ENCODE peak calls at places on chromosomes 12 and 14, in four cellular contexts. One of them, this sample, is unnamed.

GRCh38 chr14:66568220-66568619 is 60.3 kb downstream of the GPHN start:
- DNase-seq in fibroblast of lung: no peak
- DNase-seq in uterus: no peak
- DNase-seq in neuronal stem cell: no peak
- DNase-seq in this sample: no peak

GRCh38 chr12:6424848-6425247 is 19.9 kb upstream of the CD27 start:
- DNase-seq in uterus: no peak
- DNase-seq in neuronal stem cell: no peak
- DNase-seq in fibroblast of lung: no peak
- DNase-seq in this sample: no peak

GRCh38 chr12:1630081-1630826 is 1.2 kb downstream of the WNT5B start:
- DNase-seq in fibroblast of lung: no peak
- DNase-seq in neuronal stem cell: no peak
- DNase-seq in uterus: no peak
- DNase-seq in this sample: peak; percentile 75

GRCh38 chr14:22314183-22314820 is 274.7 kb downstream of the DAD1 start:
- DNase-seq in fibroblast of lung: peak; percentile 46
- DNase-seq in uterus: peak; percentile 15
- DNase-seq in neuronal stem cell: peak; percentile 62
- DNase-seq in this sample: no peak

GRCh38 chr12:11508699-11509098 is 113.3 kb upstream of the PRB2 start:
- DNase-seq in fibroblast of lung: peak; percentile 77
- DNase-seq in neuronal stem cell: no peak
- DNase-seq in uterus: no peak
- DNase-seq in this sample: no peak

GRCh38 chr14:60656755-60657608 is 7.7 kb upstream of the SIX1 start:
- DNase-seq in fibroblast of lung: peak; percentile 68
- DNase-seq in neuronal stem cell: peak; percentile 68
- DNase-seq in uterus: no peak
- DNase-seq in this sample: peak; percentile 86

GRCh38 chr14:71208702-71209357 is 301.6 kb downstream of the PCNX1 start:
- DNase-seq in fibroblast of lung: no peak
- DNase-seq in neuronal stem cell: no peak
- DNase-seq in uterus: no peak
- DNase-seq in this sample: no peak

GRCh38 chr12:4562034-4562657 is at the start of gene DYRK4:
- DNase-seq in neuronal stem cell: peak; percentile 89
- DNase-seq in uterus: peak; percentile 66
- DNase-seq in fibroblast of lung: peak; percentile 73
- DNase-seq in this sample: peak; percentile 90

GRCh38 chr12:71046215-71046614 is 111.6 kb downstream of the TSPAN8 start:
- DNase-seq in neuronal stem cell: no peak
- DNase-seq in uterus: no peak
- DNase-seq in fibroblast of lung: peak; percentile 62
- DNase-seq in this sample: no peak

GRCh38 chr14:23185046-23185445 is 1.6 kb upstream of the SLC7A8 start:
- DNase-seq in neuronal stem cell: no peak
- DNase-seq in uterus: no peak
- DNase-seq in fibroblast of lung: no peak
- DNase-seq in this sample: no peak

GRCh38 chr12:59660921-59661597 is 65.2 kb downstream of the SLC16A7 start:
- DNase-seq in neuronal stem cell: no peak
- DNase-seq in uterus: no peak
- DNase-seq in fibroblast of lung: peak; percentile 56
- DNase-seq in this sample: no peak

GRCh38 chr12:613996-614726 is 49.1 kb downstream of the NINJ2 start:
- DNase-seq in uterus: no peak
- DNase-seq in neuronal stem cell: no peak
- DNase-seq in fibroblast of lung: peak; percentile 17
- DNase-seq in this sample: no peak

GRCh38 chr12:6494351-6494743 is 445 bp downstream of the NCAPD2 start:
- DNase-seq in neuronal stem cell: no peak
- DNase-seq in fibroblast of lung: no peak
- DNase-seq in uterus: no peak
- DNase-seq in this sample: no peak

GRCh38 chr12:56358836-56359532 is 923 bp downstream of the STAT2 start:
- DNase-seq in neuronal stem cell: no peak
- DNase-seq in fibroblast of lung: peak; percentile 85
- DNase-seq in uterus: no peak
- DNase-seq in this sample: no peak

GRCh38 chr14:56808314-56809201 is 1.7 kb downstream of the OTX2 start:
- DNase-seq in uterus: no peak
- DNase-seq in fibroblast of lung: no peak
- DNase-seq in neuronal stem cell: no peak
- DNase-seq in this sample: no peak

GRCh38 chr12:30797689-30798088 is 42.9 kb upstream of the CAPRIN2 start:
- DNase-seq in uterus: no peak
- DNase-seq in fibroblast of lung: no peak
- DNase-seq in neuronal stem cell: no peak
- DNase-seq in this sample: no peak

GRCh38 chr14:103597623-103598372 is 31.2 kb upstream of the KLC1 start:
- DNase-seq in fibroblast of lung: peak; percentile 93
- DNase-seq in uterus: peak; percentile 28
- DNase-seq in neuronal stem cell: no peak
- DNase-seq in this sample: peak; percentile 62

GRCh38 chr12:46218509-46219095 is 50.2 kb downstream of the SLC38A1 start:
- DNase-seq in fibroblast of lung: no peak
- DNase-seq in uterus: no peak
- DNase-seq in neuronal stem cell: no peak
- DNase-seq in this sample: no peak

GRCh38 chr12:46219892-46220655 is 48.8 kb downstream of the SLC38A1 start:
- DNase-seq in fibroblast of lung: peak; percentile 92
- DNase-seq in uterus: no peak
- DNase-seq in neuronal stem cell: no peak
- DNase-seq in this sample: no peak

GRCh38 chr12:46214668-46215429 is 54.0 kb downstream of the SLC38A1 start:
- DNase-seq in neuronal stem cell: no peak
- DNase-seq in fibroblast of lung: peak; percentile 25
- DNase-seq in uterus: no peak
- DNase-seq in this sample: peak; percentile 53

GRCh38 chr12:46219147-46219891 is 49.5 kb downstream of the SLC38A1 start:
- DNase-seq in uterus: no peak
- DNase-seq in fibroblast of lung: no peak
- DNase-seq in neuronal stem cell: no peak
- DNase-seq in this sample: no peak

GRCh38 chr12:46217686-46218508 is 50.9 kb downstream of the SLC38A1 start:
- DNase-seq in neuronal stem cell: no peak
- DNase-seq in uterus: no peak
- DNase-seq in fibroblast of lung: no peak
- DNase-seq in this sample: peak; percentile 48
- H3K4me3 ChIP-seq in neuronal stem cell: no peak overlapping the region
- H3K4me3 ChIP-seq in uterus: no peak overlapping the region
- H3K4me3 ChIP-seq in fibroblast of lung: no peak overlapping the region
- H3K4me3 ChIP-seq in this sample: no peak overlapping the region

GRCh38 chr14:34034447-34035176 is 83.7 kb upstream of the EGLN3 start:
- DNase-seq in uterus: no peak
- DNase-seq in fibroblast of lung: no peak
- DNase-seq in neuronal stem cell: no peak
- DNase-seq in this sample: no peak
- H3K4me1 ChIP-seq in uterus: no peaks in the 10 kb centered on the region
- H3K4me1 ChIP-seq in fibroblast of lung: peaks cover 2% of the 10 kb centered on the region
- H3K4me1 ChIP-seq in neuronal stem cell: no peaks in the 10 kb centered on the region
- H3K4me1 ChIP-seq in this sample: no peaks in the 10 kb centered on the region

GRCh38 chr12:92036061-92036620 is 109.5 kb downstream of the BTG1 start:
- DNase-seq in fibroblast of lung: no peak
- DNase-seq in neuronal stem cell: no peak
- DNase-seq in uterus: no peak
- DNase-seq in this sample: no peak
- H3K4me3 ChIP-seq in fibroblast of lung: no peak overlapping the region
- H3K4me3 ChIP-seq in neuronal stem cell: no peak overlapping the region
- H3K4me3 ChIP-seq in uterus: no peak overlapping the region
- H3K4me3 ChIP-seq in this sample: no peak overlapping the region

GRCh38 chr14:89493406-89493805 is 76.4 kb upstream of the FOXN3 start:
- DNase-seq in fibroblast of lung: no peak
- DNase-seq in neuronal stem cell: no peak
- DNase-seq in uterus: no peak
- DNase-seq in this sample: no peak

GRCh38 chr14:89486961-89487360 is 69.9 kb upstream of the FOXN3 start:
- DNase-seq in uterus: no peak
- DNase-seq in neuronal stem cell: no peak
- DNase-seq in fibroblast of lung: no peak
- DNase-seq in this sample: no peak

GRCh38 chr14:89486505-89486904 is 69.5 kb upstream of the FOXN3 start:
- DNase-seq in neuronal stem cell: no peak
- DNase-seq in uterus: no peak
- DNase-seq in fibroblast of lung: no peak
- DNase-seq in this sample: no peak

GRCh38 chr14:89491701-89492381 is 74.8 kb upstream of the FOXN3 start:
- DNase-seq in fibroblast of lung: peak; percentile 67
- DNase-seq in uterus: no peak
- DNase-seq in neuronal stem cell: no peak
- DNase-seq in this sample: no peak

DNA sequence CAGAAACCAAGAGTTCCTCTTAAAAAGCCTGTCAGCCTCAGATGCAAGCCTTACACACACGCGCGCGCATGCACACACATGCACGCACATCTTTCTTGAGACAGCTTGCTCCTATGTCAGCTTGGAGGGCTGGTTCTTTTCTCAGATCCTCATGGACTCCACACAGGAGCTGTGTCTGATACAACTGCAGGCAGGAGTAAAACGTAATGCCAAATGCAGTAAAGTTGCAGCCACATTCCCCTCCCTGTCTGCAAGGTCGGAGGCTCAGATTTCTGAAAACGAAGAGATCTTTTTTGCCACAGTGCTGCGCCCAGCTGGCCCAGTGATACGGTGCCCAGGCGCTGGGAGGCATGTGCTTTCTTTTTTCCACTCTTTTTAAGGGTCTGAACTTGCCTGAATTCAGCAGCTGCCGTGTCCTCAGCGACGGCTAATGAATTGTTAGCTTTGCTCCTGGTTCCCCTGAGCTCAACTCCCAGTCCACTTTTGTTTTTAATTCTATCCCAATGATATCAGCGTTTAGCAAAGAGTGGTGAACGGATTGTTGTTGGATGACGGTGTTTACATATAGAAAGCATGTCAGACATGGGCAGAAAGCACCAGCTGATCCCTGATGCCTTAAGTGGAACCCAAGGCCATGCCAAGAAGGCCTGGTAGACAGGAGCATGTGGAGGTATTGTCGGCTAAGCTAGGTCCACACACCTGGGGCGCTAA is 72.9 kb upstream of the FOXN3 start:
- DNase-seq in uterus: no peak
- DNase-seq in fibroblast of lung: peak; percentile 52
- DNase-seq in neuronal stem cell: no peak
- DNase-seq in this sample: no peak
- H3K4me1 ChIP-seq in uterus: no peaks in the 10 kb centered on the region
- H3K4me1 ChIP-seq in fibroblast of lung: no peaks in the 10 kb centered on the region
- H3K4me1 ChIP-seq in neuronal stem cell: peaks cover 11% of the 10 kb centered on the region
- H3K4me1 ChIP-seq in this sample: no peaks in the 10 kb centered on the region

GRCh38 chr12:69469854-69470188 is 367 bp upstream of the FRS2 start:
- DNase-seq in neuronal stem cell: no peak
- DNase-seq in fibroblast of lung: no peak
- DNase-seq in uterus: no peak
- DNase-seq in this sample: no peak

GRCh38 chr12:69470189-69471094 is at the start of gene FRS2:
- DNase-seq in fibroblast of lung: peak; percentile 89
- DNase-seq in neuronal stem cell: peak; percentile 85
- DNase-seq in uterus: peak; percentile 89
- DNase-seq in this sample: peak; percentile 95

GRCh38 chr12:69473229-69473628 is 3.0 kb downstream of the FRS2 start:
- DNase-seq in uterus: no peak
- DNase-seq in fibroblast of lung: no peak
- DNase-seq in neuronal stem cell: no peak
- DNase-seq in this sample: no peak

GRCh38 chr12:69468237-69469026 is 1.8 kb upstream of the FRS2 start:
- DNase-seq in uterus: no peak
- DNase-seq in neuronal stem cell: no peak
- DNase-seq in fibroblast of lung: peak; percentile 50
- DNase-seq in this sample: no peak

GRCh38 chr12:69471667-69472385 is 1.6 kb downstream of the FRS2 start:
- DNase-seq in uterus: no peak
- DNase-seq in neuronal stem cell: no peak
- DNase-seq in fibroblast of lung: peak; percentile 44
- DNase-seq in this sample: no peak
- H3K4me3 ChIP-seq in uterus: peak overlapping the region; percentile 75
- H3K4me3 ChIP-seq in neuronal stem cell: no peak overlapping the region
- H3K4me3 ChIP-seq in fibroblast of lung: peak overlapping the region; percentile 92
- H3K4me3 ChIP-seq in this sample: peak overlapping the region; percentile 97

GRCh38 chr12:103830025-103830725 is 10.9 kb downstream of the NT5DC3 start:
- DNase-seq in neuronal stem cell: no peak
- DNase-seq in fibroblast of lung: no peak
- DNase-seq in uterus: no peak
- DNase-seq in this sample: no peak
- H3K4me1 ChIP-seq in neuronal stem cell: peaks cover 18% of the 10 kb centered on the region
- H3K4me1 ChIP-seq in fibroblast of lung: no peaks in the 10 kb centered on the region
- H3K4me1 ChIP-seq in uterus: peaks cover 7% of the 10 kb centered on the region
- H3K4me1 ChIP-seq in this sample: peaks cover 8% of the 10 kb centered on the region

This sample was measured in aorta.